ENCODE peak calls at places on chromosomes 2 and 18, in ten cellular contexts. One of them, this sample, is unnamed.
A peak's percentile ranks its signal among the peaks of the same experiment; 100 is the strongest.

GRCh38 chr2:129863350-129863749 is 116.1 kb upstream of the RAB6C start:
- DNase-seq in choroid plexus epithelial cell: no peak
- DNase-seq in pancreas: no peak
- DNase-seq in PC-3: no peak
- DNase-seq in hepatocyte: no peak
- DNase-seq in testis: no peak
- DNase-seq in brain microvascular endothelial cell: no peak
- DNase-seq in tibial artery: no peak
- DNase-seq in stomach: no peak
- DNase-seq in lower leg skin: no peak
- DNase-seq in this sample: no peak

GRCh38 chr2:186980787-186981550 is 132.0 kb upstream of the ZSWIM2 start:
- DNase-seq in stomach: no peak
- DNase-seq in hepatocyte: no peak
- DNase-seq in PC-3: no peak
- DNase-seq in tibial artery: no peak
- DNase-seq in lower leg skin: no peak
- DNase-seq in testis: no peak
- DNase-seq in pancreas: no peak
- DNase-seq in choroid plexus epithelial cell: no peak
- DNase-seq in brain microvascular endothelial cell: no peak
- DNase-seq in this sample: no peak

GRCh38 chr18:394997-395383 is 105.5 kb downstream of the COLEC12 start:
- DNase-seq in lower leg skin: peak; percentile 44
- DNase-seq in tibial artery: no peak
- DNase-seq in hepatocyte: peak; percentile 50
- DNase-seq in testis: no peak
- DNase-seq in brain microvascular endothelial cell: peak; percentile 46
- DNase-seq in pancreas: no peak
- DNase-seq in PC-3: no peak
- DNase-seq in choroid plexus epithelial cell: peak; percentile 74
- DNase-seq in stomach: no peak
- DNase-seq in this sample: no peak

GRCh38 chr18:5643288-5643687 is 99.5 kb upstream of the EPB41L3 start:
- DNase-seq in lower leg skin: no peak
- DNase-seq in hepatocyte: no peak
- DNase-seq in pancreas: no peak
- DNase-seq in stomach: no peak
- DNase-seq in PC-3: no peak
- DNase-seq in brain microvascular endothelial cell: no peak
- DNase-seq in choroid plexus epithelial cell: no peak
- DNase-seq in tibial artery: no peak
- DNase-seq in testis: no peak
- DNase-seq in this sample: no peak

GRCh38 chr2:96554293-96555145 is 18.0 kb downstream of the ARID5A start:
- DNase-seq in tibial artery: peak; percentile 89
- DNase-seq in pancreas: peak; percentile 85
- DNase-seq in choroid plexus epithelial cell: peak; percentile 65
- DNase-seq in brain microvascular endothelial cell: no peak
- DNase-seq in PC-3: peak; percentile 64
- DNase-seq in lower leg skin: no peak
- DNase-seq in stomach: peak; percentile 76
- DNase-seq in testis: peak; percentile 70
- DNase-seq in hepatocyte: peak; percentile 71
- DNase-seq in this sample: peak; percentile 77

GRCh38 chr2:181483221-181483620 is 26.0 kb downstream of the ITGA4 start:
- DNase-seq in PC-3: no peak
- DNase-seq in stomach: no peak
- DNase-seq in lower leg skin: no peak
- DNase-seq in tibial artery: no peak
- DNase-seq in pancreas: no peak
- DNase-seq in choroid plexus epithelial cell: no peak
- DNase-seq in brain microvascular endothelial cell: no peak
- DNase-seq in testis: no peak
- DNase-seq in hepatocyte: no peak
- DNase-seq in this sample: no peak

GRCh38 chr2:78011251-78011650 is 489.1 kb upstream of the LRRTM4 start:
- DNase-seq in tibial artery: no peak
- DNase-seq in hepatocyte: no peak
- DNase-seq in PC-3: no peak
- DNase-seq in brain microvascular endothelial cell: no peak
- DNase-seq in lower leg skin: no peak
- DNase-seq in pancreas: no peak
- DNase-seq in choroid plexus epithelial cell: no peak
- DNase-seq in stomach: no peak
- DNase-seq in testis: no peak
- DNase-seq in this sample: no peak

GRCh38 chr18:21489119-21489750 is 111.3 kb downstream of the ESCO1 start:
- DNase-seq in stomach: peak; percentile 45
- DNase-seq in testis: peak; percentile 64
- DNase-seq in lower leg skin: no peak
- DNase-seq in tibial artery: no peak
- DNase-seq in brain microvascular endothelial cell: peak; percentile 52
- DNase-seq in hepatocyte: peak; percentile 80
- DNase-seq in choroid plexus epithelial cell: peak; percentile 84
- DNase-seq in pancreas: no peak
- DNase-seq in PC-3: peak; percentile 67
- DNase-seq in this sample: peak; percentile 72

GRCh38 chr2:8544786-8545631 is 136.8 kb upstream of the ID2 start:
- DNase-seq in stomach: peak; percentile 61
- DNase-seq in PC-3: peak; percentile 56
- DNase-seq in brain microvascular endothelial cell: peak; percentile 65
- DNase-seq in choroid plexus epithelial cell: peak; percentile 65
- DNase-seq in hepatocyte: peak; percentile 64
- DNase-seq in testis: peak; percentile 57
- DNase-seq in tibial artery: peak; percentile 79
- DNase-seq in pancreas: no peak
- DNase-seq in lower leg skin: peak; percentile 67
- DNase-seq in this sample: peak; percentile 99

GRCh38 chr2:201261471-201261870 is 1.1 kb downstream of the CASP8 start:
- DNase-seq in testis: no peak
- DNase-seq in stomach: no peak
- DNase-seq in brain microvascular endothelial cell: no peak
- DNase-seq in pancreas: no peak
- DNase-seq in hepatocyte: no peak
- DNase-seq in PC-3: no peak
- DNase-seq in choroid plexus epithelial cell: no peak
- DNase-seq in lower leg skin: no peak
- DNase-seq in tibial artery: no peak
- DNase-seq in this sample: peak; percentile 33

GRCh38 chr2:109260886-109261700 is 132.1 kb downstream of the SH3RF3 start:
- DNase-seq in hepatocyte: no peak
- DNase-seq in choroid plexus epithelial cell: peak; percentile 60
- DNase-seq in brain microvascular endothelial cell: no peak
- DNase-seq in stomach: no peak
- DNase-seq in testis: peak; percentile 15
- DNase-seq in PC-3: peak; percentile 18
- DNase-seq in pancreas: peak; percentile 50
- DNase-seq in lower leg skin: no peak
- DNase-seq in tibial artery: peak; percentile 49
- DNase-seq in this sample: peak; percentile 62
- TF ChIP-seq CTCF in hepatocyte: peak; percentile 25
- TF ChIP-seq CTCF in choroid plexus epithelial cell: peak; percentile 65
- TF ChIP-seq CTCF in brain microvascular endothelial cell: peak; percentile 62
- TF ChIP-seq CTCF in stomach: no peak
- TF ChIP-seq CTCF in testis: no peak
- TF ChIP-seq CTCF in PC-3: peak; percentile 51
- TF ChIP-seq CTCF in pancreas: no peak
- TF ChIP-seq CTCF in lower leg skin: no peak
- TF ChIP-seq CTCF in tibial artery: no peak
- TF ChIP-seq CTCF in this sample: peak; percentile 38

DNA sequence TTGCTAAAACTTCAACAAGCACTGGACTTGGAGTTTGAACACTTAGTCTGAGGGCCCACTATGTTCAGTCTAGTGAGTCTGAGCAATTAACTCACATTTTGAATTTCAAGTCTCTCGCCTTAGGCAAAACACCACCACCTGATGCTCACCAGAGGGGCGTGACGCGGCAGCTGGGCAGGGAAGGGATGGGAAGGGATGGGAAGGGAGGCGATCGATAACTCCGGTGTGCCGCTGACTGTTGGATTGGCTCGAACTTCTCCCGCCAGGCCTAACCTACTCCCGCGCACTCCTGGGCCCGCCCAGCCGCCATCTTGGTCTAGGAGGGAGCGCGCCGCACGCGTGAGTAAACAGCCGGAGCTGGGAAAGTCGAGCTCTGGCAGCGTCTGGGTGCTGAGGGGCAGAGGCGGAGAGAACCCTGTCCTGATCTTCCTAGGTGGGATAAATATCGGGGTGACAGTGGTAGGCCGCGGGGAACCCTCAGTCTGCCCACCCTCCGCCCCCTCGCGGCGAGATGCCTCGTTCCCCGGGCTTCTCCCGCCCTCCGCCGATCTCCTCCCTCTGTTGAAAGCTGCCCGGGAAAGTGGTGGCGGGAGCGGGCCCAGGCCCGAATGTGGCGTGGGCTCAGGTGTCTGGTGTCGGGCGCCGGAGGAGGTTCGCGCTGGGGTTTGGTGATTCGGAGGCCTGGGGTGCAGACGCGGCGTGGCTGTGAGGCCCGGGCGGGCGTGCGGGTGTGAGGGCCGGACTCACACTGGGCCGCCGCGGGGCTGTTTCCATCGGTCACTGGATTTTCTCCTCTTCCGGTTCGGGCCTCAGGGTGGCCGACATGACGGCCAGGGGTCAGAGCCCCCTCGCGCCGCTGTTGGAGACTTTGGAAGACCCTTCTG is at the start of gene RIF1:
- DNase-seq in hepatocyte: peak; percentile 95
- DNase-seq in choroid plexus epithelial cell: peak; percentile 95
- DNase-seq in lower leg skin: peak; percentile 85
- DNase-seq in tibial artery: peak; percentile 92
- DNase-seq in stomach: peak; percentile 88
- DNase-seq in pancreas: peak; percentile 89
- DNase-seq in PC-3: peak; percentile 96
- DNase-seq in testis: peak; percentile 94
- DNase-seq in brain microvascular endothelial cell: peak; percentile 95
- DNase-seq in this sample: peak; percentile 95
- TF ChIP-seq CTCF in hepatocyte: peak; percentile 76
- TF ChIP-seq CTCF in choroid plexus epithelial cell: peak; percentile 82
- TF ChIP-seq CTCF in lower leg skin: peak; percentile 74
- TF ChIP-seq CTCF in tibial artery: peak; percentile 73
- TF ChIP-seq CTCF in stomach: no peak
- TF ChIP-seq CTCF in pancreas: peak; percentile 37
- TF ChIP-seq CTCF in PC-3: peak; percentile 56
- TF ChIP-seq CTCF in testis: peak; percentile 54
- TF ChIP-seq CTCF in brain microvascular endothelial cell: peak; percentile 82
- TF ChIP-seq CTCF in this sample: peak; percentile 45

GRCh38 chr2:224133387-224133786 is 94.3 kb upstream of the SERPINE2 start:
- DNase-seq in tibial artery: no peak
- DNase-seq in pancreas: no peak
- DNase-seq in PC-3: no peak
- DNase-seq in lower leg skin: no peak
- DNase-seq in stomach: no peak
- DNase-seq in choroid plexus epithelial cell: no peak
- DNase-seq in testis: no peak
- DNase-seq in hepatocyte: no peak
- DNase-seq in brain microvascular endothelial cell: no peak
- DNase-seq in this sample: no peak
- TF ChIP-seq CTCF in tibial artery: no peak
- TF ChIP-seq CTCF in pancreas: no peak
- TF ChIP-seq CTCF in PC-3: no peak
- TF ChIP-seq CTCF in lower leg skin: no peak
- TF ChIP-seq CTCF in stomach: no peak
- TF ChIP-seq CTCF in choroid plexus epithelial cell: no peak
- TF ChIP-seq CTCF in testis: no peak
- TF ChIP-seq CTCF in hepatocyte: no peak
- TF ChIP-seq CTCF in brain microvascular endothelial cell: no peak
- TF ChIP-seq CTCF in this sample: no peak

GRCh38 chr18:79788096-79789085 is 9.3 kb upstream of the KCNG2 start:
- DNase-seq in hepatocyte: no peak
- DNase-seq in stomach: no peak
- DNase-seq in brain microvascular endothelial cell: no peak
- DNase-seq in PC-3: no peak
- DNase-seq in pancreas: peak; percentile 60
- DNase-seq in lower leg skin: no peak
- DNase-seq in testis: no peak
- DNase-seq in tibial artery: peak; percentile 54
- DNase-seq in choroid plexus epithelial cell: peak; percentile 37
- DNase-seq in this sample: no peak
- TF ChIP-seq CTCF in hepatocyte: no peak
- TF ChIP-seq CTCF in stomach: no peak
- TF ChIP-seq CTCF in brain microvascular endothelial cell: no peak
- TF ChIP-seq CTCF in PC-3: no peak
- TF ChIP-seq CTCF in pancreas: no peak
- TF ChIP-seq CTCF in lower leg skin: no peak
- TF ChIP-seq CTCF in testis: no peak
- TF ChIP-seq CTCF in tibial artery: no peak
- TF ChIP-seq CTCF in choroid plexus epithelial cell: peak; percentile 19
- TF ChIP-seq CTCF in this sample: no peak

GRCh38 chr2:217950401-217950871 is 52.4 kb downstream of the TNS1 start:
- DNase-seq in lower leg skin: no peak
- DNase-seq in tibial artery: peak; percentile 72
- DNase-seq in brain microvascular endothelial cell: no peak
- DNase-seq in testis: no peak
- DNase-seq in choroid plexus epithelial cell: no peak
- DNase-seq in hepatocyte: peak; percentile 54
- DNase-seq in pancreas: peak; percentile 51
- DNase-seq in PC-3: no peak
- DNase-seq in stomach: peak; percentile 27
- DNase-seq in this sample: no peak

GRCh38 chr2:217949448-217949847 is 53.3 kb downstream of the TNS1 start:
- DNase-seq in pancreas: no peak
- DNase-seq in choroid plexus epithelial cell: no peak
- DNase-seq in lower leg skin: no peak
- DNase-seq in tibial artery: no peak
- DNase-seq in PC-3: no peak
- DNase-seq in brain microvascular endothelial cell: no peak
- DNase-seq in testis: no peak
- DNase-seq in hepatocyte: no peak
- DNase-seq in stomach: no peak
- DNase-seq in this sample: no peak

GRCh38 chr2:217947341-217948316 is 55.2 kb downstream of the TNS1 start:
- DNase-seq in PC-3: no peak
- DNase-seq in stomach: peak; percentile 28
- DNase-seq in tibial artery: peak; percentile 48
- DNase-seq in testis: no peak
- DNase-seq in lower leg skin: no peak
- DNase-seq in pancreas: no peak
- DNase-seq in hepatocyte: no peak
- DNase-seq in brain microvascular endothelial cell: no peak
- DNase-seq in choroid plexus epithelial cell: no peak
- DNase-seq in this sample: no peak

GRCh38 chr2:217948897-217949296 is 53.9 kb downstream of the TNS1 start:
- DNase-seq in pancreas: no peak
- DNase-seq in testis: no peak
- DNase-seq in hepatocyte: no peak
- DNase-seq in PC-3: no peak
- DNase-seq in choroid plexus epithelial cell: no peak
- DNase-seq in brain microvascular endothelial cell: no peak
- DNase-seq in stomach: no peak
- DNase-seq in tibial artery: peak; percentile 55
- DNase-seq in lower leg skin: no peak
- DNase-seq in this sample: no peak

DNA sequence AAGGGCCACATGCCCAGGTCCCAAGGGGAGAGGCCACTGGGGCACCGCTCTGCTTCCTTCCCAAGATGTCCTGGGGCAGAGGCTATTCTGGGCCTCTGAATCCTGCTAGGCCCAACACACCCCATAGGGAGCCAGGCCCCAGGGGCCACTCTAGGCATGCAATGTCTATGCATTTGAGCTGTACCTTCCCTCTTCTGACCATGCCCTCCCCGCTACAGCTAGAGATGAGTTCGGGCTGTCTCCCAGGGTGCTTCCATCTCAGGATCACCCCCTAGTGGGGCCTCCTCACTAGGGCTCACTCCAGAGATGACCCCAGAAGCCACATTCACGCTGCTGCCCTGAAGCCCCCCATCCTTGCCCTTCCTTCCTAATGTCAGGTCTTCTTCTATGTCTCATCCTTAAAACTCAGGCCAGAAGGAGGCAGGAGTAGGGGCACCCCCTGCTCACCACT is 54.4 kb downstream of the TNS1 start:
- DNase-seq in hepatocyte: no peak
- DNase-seq in stomach: no peak
- DNase-seq in testis: no peak
- DNase-seq in brain microvascular endothelial cell: no peak
- DNase-seq in choroid plexus epithelial cell: no peak
- DNase-seq in lower leg skin: no peak
- DNase-seq in tibial artery: peak; percentile 63
- DNase-seq in PC-3: no peak
- DNase-seq in pancreas: no peak
- DNase-seq in this sample: no peak
- TF ChIP-seq CTCF in hepatocyte: peak; percentile 1
- TF ChIP-seq CTCF in stomach: no peak
- TF ChIP-seq CTCF in testis: no peak
- TF ChIP-seq CTCF in brain microvascular endothelial cell: peak; percentile 13
- TF ChIP-seq CTCF in choroid plexus epithelial cell: peak; percentile 1
- TF ChIP-seq CTCF in lower leg skin: no peak
- TF ChIP-seq CTCF in tibial artery: no peak
- TF ChIP-seq CTCF in PC-3: no peak
- TF ChIP-seq CTCF in pancreas: no peak
- TF ChIP-seq CTCF in this sample: no peak